ENCODE peak calls at places on chromosomes 4 and X, in nine cellular contexts. One of them, this sample, is unnamed.

GRCh38 chrX:20517565-20517964 is 250.9 kb upstream of the RPS6KA3 start:
- DNase-seq in cardiac fibroblast: no peak
- DNase-seq in AG09309: peak
- DNase-seq in mesothelial cell of epicardium: no peak
- DNase-seq in prostate gland: no peak
- DNase-seq in nephron progenitor cell: no peak
- DNase-seq in uterus: no peak
- DNase-seq in SK-N-SH: no peak
- DNase-seq in AG10803: peak
- DNase-seq in this sample: no peak

GRCh38 chrX:9992061-9992460 is 24.9 kb downstream of the CLDN34 start:
- DNase-seq in cardiac fibroblast: no peak
- DNase-seq in AG09309: no peak
- DNase-seq in mesothelial cell of epicardium: no peak
- DNase-seq in prostate gland: no peak
- DNase-seq in nephron progenitor cell: no peak
- DNase-seq in uterus: no peak
- DNase-seq in SK-N-SH: no peak
- DNase-seq in AG10803: no peak
- DNase-seq in this sample: no peak

GRCh38 chr4:140255467-140255866 is 101.5 kb upstream of the MAML3 start:
- DNase-seq in cardiac fibroblast: peak
- DNase-seq in AG09309: no peak
- DNase-seq in mesothelial cell of epicardium: no peak
- DNase-seq in prostate gland: no peak
- DNase-seq in nephron progenitor cell: no peak
- DNase-seq in uterus: no peak
- DNase-seq in SK-N-SH: no peak
- DNase-seq in AG10803: peak
- DNase-seq in this sample: no peak

GRCh38 chrX:39418936-39419659 is 617.8 kb downstream of the MID1IP1 start:
- DNase-seq in cardiac fibroblast: no peak
- DNase-seq in AG09309: no peak
- DNase-seq in mesothelial cell of epicardium: peak
- DNase-seq in prostate gland: no peak
- DNase-seq in nephron progenitor cell: peak
- DNase-seq in uterus: peak
- DNase-seq in SK-N-SH: peak
- DNase-seq in AG10803: no peak
- DNase-seq in this sample: no peak

GRCh38 chr4:2396781-2397368 is 21.6 kb downstream of the ZFYVE28 start:
- DNase-seq in cardiac fibroblast: no peak
- DNase-seq in AG09309: no peak
- DNase-seq in mesothelial cell of epicardium: no peak
- DNase-seq in prostate gland: no peak
- DNase-seq in nephron progenitor cell: no peak
- DNase-seq in uterus: no peak
- DNase-seq in SK-N-SH: no peak
- DNase-seq in AG10803: no peak
- DNase-seq in this sample: no peak

GRCh38 chrX:8044861-8045434 is 117.7 kb upstream of the PNPLA4 start:
- DNase-seq in cardiac fibroblast: no peak
- DNase-seq in AG09309: no peak
- DNase-seq in mesothelial cell of epicardium: no peak
- DNase-seq in prostate gland: no peak
- DNase-seq in nephron progenitor cell: no peak
- DNase-seq in uterus: no peak
- DNase-seq in SK-N-SH: no peak
- DNase-seq in AG10803: no peak
- DNase-seq in this sample: no peak

GRCh38 chr4:184807797-184808718 is 17.7 kb downstream of the ACSL1 start:
- DNase-seq in cardiac fibroblast: peak
- DNase-seq in AG09309: no peak
- DNase-seq in mesothelial cell of epicardium: no peak
- DNase-seq in prostate gland: no peak
- DNase-seq in nephron progenitor cell: no peak
- DNase-seq in uterus: no peak
- DNase-seq in SK-N-SH: no peak
- DNase-seq in AG10803: peak
- DNase-seq in this sample: no peak

GRCh38 chr4:82282875-82283274 is 90.9 kb downstream of the HNRNPD start:
- DNase-seq in cardiac fibroblast: no peak
- DNase-seq in AG09309: no peak
- DNase-seq in mesothelial cell of epicardium: no peak
- DNase-seq in prostate gland: no peak
- DNase-seq in nephron progenitor cell: no peak
- DNase-seq in uterus: no peak
- DNase-seq in SK-N-SH: no peak
- DNase-seq in AG10803: no peak
- DNase-seq in this sample: no peak

GRCh38 chr4:181659202-181659601 is 584.0 kb upstream of the TENM3 start:
- DNase-seq in cardiac fibroblast: peak
- DNase-seq in AG09309: no peak
- DNase-seq in mesothelial cell of epicardium: no peak
- DNase-seq in prostate gland: no peak
- DNase-seq in nephron progenitor cell: no peak
- DNase-seq in uterus: no peak
- DNase-seq in SK-N-SH: no peak
- DNase-seq in AG10803: peak
- DNase-seq in this sample: no peak

GRCh38 chr4:69517674-69518073 is 22.0 kb upstream of the UGT2B4 start:
- DNase-seq in cardiac fibroblast: no peak
- DNase-seq in AG09309: no peak
- DNase-seq in mesothelial cell of epicardium: no peak
- DNase-seq in prostate gland: no peak
- DNase-seq in nephron progenitor cell: no peak
- DNase-seq in uterus: no peak
- DNase-seq in SK-N-SH: no peak
- DNase-seq in AG10803: no peak
- DNase-seq in this sample: no peak
- TF ChIP-seq CTCF in cardiac fibroblast: no peak
- TF ChIP-seq CTCF in AG09309: no peak
- TF ChIP-seq CTCF in mesothelial cell of epicardium: no peak
- TF ChIP-seq CTCF in prostate gland: no peak
- TF ChIP-seq CTCF in nephron progenitor cell: no peak
- TF ChIP-seq CTCF in uterus: no peak
- TF ChIP-seq CTCF in SK-N-SH: no peak
- TF ChIP-seq CTCF in AG10803: no peak
- TF ChIP-seq CTCF in this sample: no peak

GRCh38 chrX:111719426-111720210 is 38.6 kb downstream of the ALG13 start:
- DNase-seq in cardiac fibroblast: peak
- DNase-seq in AG09309: no peak
- DNase-seq in mesothelial cell of epicardium: no peak
- DNase-seq in prostate gland: no peak
- DNase-seq in nephron progenitor cell: no peak
- DNase-seq in uterus: no peak
- DNase-seq in SK-N-SH: peak
- DNase-seq in AG10803: peak
- DNase-seq in this sample: no peak
- TF ChIP-seq CTCF in cardiac fibroblast: peak
- TF ChIP-seq CTCF in AG09309: peak
- TF ChIP-seq CTCF in mesothelial cell of epicardium: peak
- TF ChIP-seq CTCF in prostate gland: no peak
- TF ChIP-seq CTCF in nephron progenitor cell: peak
- TF ChIP-seq CTCF in uterus: no peak
- TF ChIP-seq CTCF in SK-N-SH: peak
- TF ChIP-seq CTCF in AG10803: peak
- TF ChIP-seq CTCF in this sample: peak

DNA sequence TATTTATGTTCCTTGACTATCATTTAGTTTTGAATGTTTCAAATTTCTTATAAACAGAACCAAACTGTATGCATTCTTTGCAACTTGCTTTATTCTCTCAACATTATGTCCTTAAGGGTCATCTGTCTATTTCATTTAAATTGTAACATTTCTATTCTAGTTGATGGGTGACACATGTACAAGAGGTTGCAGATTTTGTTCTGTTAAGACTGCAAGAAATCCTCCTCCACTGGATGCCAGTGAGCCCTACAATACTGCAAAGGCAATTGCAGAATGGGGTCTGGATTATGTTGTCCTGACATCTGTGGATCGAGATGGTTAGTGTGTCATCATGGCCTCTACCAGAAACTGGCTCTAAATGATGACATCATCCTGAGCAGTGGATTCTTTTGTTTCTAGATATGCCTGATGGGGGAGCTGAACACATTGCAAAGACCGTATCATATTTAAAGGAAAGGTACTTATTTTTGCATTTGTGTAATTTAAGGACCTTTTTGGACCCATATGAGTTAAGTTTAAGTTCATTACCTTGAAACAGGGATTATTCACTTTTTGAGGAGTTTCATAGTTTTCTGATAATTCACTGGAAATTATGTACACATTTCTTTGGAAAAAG is 6.1 kb downstream of the LIAS start:
- DNase-seq in cardiac fibroblast: peak
- DNase-seq in AG09309: no peak
- DNase-seq in mesothelial cell of epicardium: no peak
- DNase-seq in prostate gland: no peak
- DNase-seq in nephron progenitor cell: no peak
- DNase-seq in uterus: no peak
- DNase-seq in SK-N-SH: peak
- DNase-seq in AG10803: peak
- DNase-seq in this sample: no peak
- TF ChIP-seq CTCF in cardiac fibroblast: peak
- TF ChIP-seq CTCF in AG09309: peak
- TF ChIP-seq CTCF in mesothelial cell of epicardium: no peak
- TF ChIP-seq CTCF in prostate gland: no peak
- TF ChIP-seq CTCF in nephron progenitor cell: no peak
- TF ChIP-seq CTCF in uterus: no peak
- TF ChIP-seq CTCF in SK-N-SH: peak
- TF ChIP-seq CTCF in AG10803: peak
- TF ChIP-seq CTCF in this sample: no peak

GRCh38 chr4:186948361-186949291 is 225.0 kb upstream of the FAT1 start:
- DNase-seq in cardiac fibroblast: peak
- DNase-seq in AG09309: no peak
- DNase-seq in mesothelial cell of epicardium: no peak
- DNase-seq in prostate gland: no peak
- DNase-seq in nephron progenitor cell: peak
- DNase-seq in uterus: no peak
- DNase-seq in SK-N-SH: peak
- DNase-seq in AG10803: peak
- DNase-seq in this sample: peak
- TF ChIP-seq CTCF in cardiac fibroblast: peak
- TF ChIP-seq CTCF in AG09309: peak
- TF ChIP-seq CTCF in mesothelial cell of epicardium: peak
- TF ChIP-seq CTCF in prostate gland: no peak
- TF ChIP-seq CTCF in nephron progenitor cell: peak
- TF ChIP-seq CTCF in uterus: peak
- TF ChIP-seq CTCF in SK-N-SH: peak
- TF ChIP-seq CTCF in AG10803: peak
- TF ChIP-seq CTCF in this sample: no peak

DNA sequence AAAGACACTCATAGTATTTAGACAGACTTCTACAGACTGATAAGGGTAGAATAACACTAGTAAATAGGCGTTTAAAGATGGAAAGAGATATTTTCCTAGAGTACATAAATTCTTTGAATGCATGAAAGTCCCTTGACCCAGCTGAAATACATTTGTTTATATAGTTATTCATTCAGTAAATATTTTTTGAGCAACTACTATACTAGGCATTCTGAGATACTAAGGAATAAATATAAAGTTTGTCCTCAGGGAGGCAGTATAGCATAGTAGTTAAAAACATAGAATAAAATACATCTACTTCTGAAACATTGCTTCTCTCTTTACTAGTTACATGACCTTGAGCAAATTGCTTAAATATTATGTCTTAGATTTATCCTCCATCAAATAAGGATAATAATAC is 27.4 kb downstream of the HMGN5 start:
- DNase-seq in cardiac fibroblast: peak
- DNase-seq in AG09309: no peak
- DNase-seq in mesothelial cell of epicardium: no peak
- DNase-seq in prostate gland: no peak
- DNase-seq in nephron progenitor cell: no peak
- DNase-seq in uterus: no peak
- DNase-seq in SK-N-SH: no peak
- DNase-seq in AG10803: peak
- DNase-seq in this sample: no peak
- TF ChIP-seq CTCF in cardiac fibroblast: no peak
- TF ChIP-seq CTCF in AG09309: peak
- TF ChIP-seq CTCF in mesothelial cell of epicardium: no peak
- TF ChIP-seq CTCF in prostate gland: no peak
- TF ChIP-seq CTCF in nephron progenitor cell: no peak
- TF ChIP-seq CTCF in uterus: peak
- TF ChIP-seq CTCF in SK-N-SH: peak
- TF ChIP-seq CTCF in AG10803: peak
- TF ChIP-seq CTCF in this sample: peak

DNA sequence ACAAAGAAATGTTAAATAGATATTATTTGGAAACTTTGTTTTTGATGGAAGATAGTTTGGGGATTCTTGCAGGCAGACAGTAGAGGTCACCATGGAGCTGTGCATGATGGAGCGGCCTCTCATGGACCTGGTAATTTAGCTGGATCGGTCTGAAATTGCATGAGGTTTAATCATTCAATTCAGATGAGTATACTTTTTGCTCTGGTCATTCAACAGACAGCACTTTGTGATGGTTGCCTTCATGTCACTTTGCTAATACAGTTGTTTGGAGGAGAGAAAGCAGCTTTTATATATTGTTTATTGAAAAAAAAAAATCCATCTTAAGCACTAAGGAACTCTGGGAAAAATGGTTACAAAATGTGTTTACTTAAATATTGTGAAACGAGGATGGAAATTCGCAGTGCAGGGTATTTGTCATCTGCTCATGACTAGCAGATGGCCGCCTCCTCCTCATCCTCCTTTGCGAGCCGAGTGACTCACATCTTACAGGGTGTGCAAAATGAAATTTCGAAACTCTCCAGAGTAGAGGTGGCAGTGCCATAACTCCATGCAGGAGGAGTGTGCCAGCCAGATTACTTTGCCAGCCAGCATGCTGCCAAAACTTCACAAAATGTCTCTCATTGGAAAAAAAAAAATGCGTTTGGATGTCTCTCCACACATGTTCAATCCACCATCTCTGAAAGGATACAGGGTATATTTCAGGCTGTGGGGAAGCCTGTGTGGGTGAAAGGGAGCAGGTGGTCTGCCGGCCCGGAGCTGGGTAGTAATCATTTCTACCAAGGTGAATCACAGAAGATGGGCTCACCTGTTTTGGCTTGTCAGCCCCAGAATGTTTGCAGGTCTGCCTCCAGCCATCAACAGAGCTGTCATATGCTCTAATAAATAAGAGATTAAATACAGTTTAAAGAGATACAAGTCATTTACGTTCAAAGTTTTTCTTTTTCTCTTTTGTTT is 314.9 kb upstream of the DIPK2B start:
- DNase-seq in cardiac fibroblast: peak
- DNase-seq in AG09309: peak
- DNase-seq in mesothelial cell of epicardium: no peak
- DNase-seq in prostate gland: peak
- DNase-seq in nephron progenitor cell: no peak
- DNase-seq in uterus: peak
- DNase-seq in SK-N-SH: peak
- DNase-seq in AG10803: peak
- DNase-seq in this sample: peak
- TF ChIP-seq CTCF in cardiac fibroblast: peak
- TF ChIP-seq CTCF in AG09309: peak
- TF ChIP-seq CTCF in mesothelial cell of epicardium: no peak
- TF ChIP-seq CTCF in prostate gland: peak
- TF ChIP-seq CTCF in nephron progenitor cell: peak
- TF ChIP-seq CTCF in uterus: peak
- TF ChIP-seq CTCF in SK-N-SH: peak
- TF ChIP-seq CTCF in AG10803: peak
- TF ChIP-seq CTCF in this sample: peak